ENCODE peak calls at places on chromosomes 6 and 20, in five cellular contexts. N is stomach; J is CD8-positive, alpha-beta memory T cell; D is adrenal gland; R is endodermal cell. T is an unnamed sample. For H3K4me1, the result is how much of the 10 kb centered on the place peaks cover.

GRCh38 chr20:10642859-10643559 is 30.8 kb downstream of the JAG1 start:
- DNase-seq in N (no peak), J (no peak), D (no peak), R (no peak), T (no peak)

GRCh38 chr20:62574612-62574993 is 67.7 kb upstream of the SLCO4A1 start:
- DNase-seq in N (no peak), J (no peak), D (no peak), R (no peak), T (no peak)

GRCh38 chr20:34058831-34059230 is 53.2 kb downstream of the EIF2S2 start:
- DNase-seq in N (no peak), J (no peak), D (no peak), R (no peak), T (no peak)

GRCh38 chr6:129701721-129702455 is 8.1 kb downstream of the ARHGAP18 start:
- DNase-seq in N (no peak), J (no peak), D (no peak), R (no peak), T (no peak)

GRCh38 chr6:104855507-104855906 is 4.2 kb downstream of the HACE1 start:
- DNase-seq in N (no peak), J (no peak), D (no peak), R (no peak), T (no peak)

GRCh38 chr6:17394192-17394611 is 807 bp downstream of the CAP2 start:
- DNase-seq in N (peak), J (no peak), D (peak), R (peak), T (no peak)

GRCh38 chr6:129901910-129902309 is 40.8 kb upstream of the TMEM244 start:
- DNase-seq in N (no peak), J (no peak), D (no peak), R (no peak), T (no peak)

GRCh38 chr20:32028647-32029372 is 18.6 kb downstream of the CCM2L start:
- DNase-seq in N (no peak), J (no peak), D (no peak), R (peak), T (no peak)

GRCh38 chr6:81166770-81167169 is 585.7 kb downstream of the TENT5A start:
- DNase-seq in N (no peak), J (no peak), D (no peak), R (no peak), T (no peak)

GRCh38 chr6:75842732-75843131 is 93.7 kb downstream of the MYO6 start:
- DNase-seq in N (no peak), J (no peak), D (no peak), R (no peak), T (no peak)

GRCh38 chr6:72939029-72939428 is 286.3 kb downstream of the KHDC1L start:
- DNase-seq in N (no peak), J (no peak), D (no peak), R (no peak), T (no peak)

GRCh38 chr20:47586648-47587306 is 85.1 kb downstream of the NCOA3 start:
- DNase-seq in N (no peak), J (no peak), D (no peak), R (no peak), T (no peak)

GRCh38 chr20:55360895-55361294 is 644.4 kb downstream of the CBLN4 start:
- DNase-seq in N (no peak), J (no peak), D (no peak), R (no peak), T (no peak)

GRCh38 chr6:105087571-105088211 is 92.1 kb downstream of the POPDC3 start:
- DNase-seq in N (peak), J (no peak), D (peak), R (no peak), T (no peak)

GRCh38 chr20:14580426-14581074 is 243.1 kb upstream of the FLRT3 start:
- DNase-seq in N (no peak), J (no peak), D (no peak), R (no peak), T (no peak)

GRCh38 chr20:11810316-11811130 is 107.2 kb upstream of the BTBD3 start:
- DNase-seq in N (no peak), J (no peak), D (no peak), R (no peak), T (no peak)

GRCh38 chr6:38776515-38776914 is 61.4 kb downstream of the DNAH8 start:
- DNase-seq in N (no peak), J (no peak), D (no peak), R (no peak), T (no peak)

GRCh38 chr6:157558049-157558448 is 177.1 kb downstream of the ZDHHC14 start:
- DNase-seq in N (no peak), J (no peak), D (no peak), R (peak), T (no peak)

GRCh38 chr20:44247676-44248419 is 740 bp downstream of the GDAP1L1 start:
- DNase-seq in N (no peak), J (no peak), D (peak), R (peak), T (no peak)

GRCh38 chr6:17494177-17494576 is 100.8 kb downstream of the CAP2 start:
- DNase-seq in N (no peak), J (no peak), D (no peak), R (no peak), T (no peak)

GRCh38 chr6:50847890-50848594 is 29.4 kb downstream of the TFAP2B start:
- DNase-seq in N (no peak), J (no peak), D (no peak), R (no peak), T (no peak)

DNA sequence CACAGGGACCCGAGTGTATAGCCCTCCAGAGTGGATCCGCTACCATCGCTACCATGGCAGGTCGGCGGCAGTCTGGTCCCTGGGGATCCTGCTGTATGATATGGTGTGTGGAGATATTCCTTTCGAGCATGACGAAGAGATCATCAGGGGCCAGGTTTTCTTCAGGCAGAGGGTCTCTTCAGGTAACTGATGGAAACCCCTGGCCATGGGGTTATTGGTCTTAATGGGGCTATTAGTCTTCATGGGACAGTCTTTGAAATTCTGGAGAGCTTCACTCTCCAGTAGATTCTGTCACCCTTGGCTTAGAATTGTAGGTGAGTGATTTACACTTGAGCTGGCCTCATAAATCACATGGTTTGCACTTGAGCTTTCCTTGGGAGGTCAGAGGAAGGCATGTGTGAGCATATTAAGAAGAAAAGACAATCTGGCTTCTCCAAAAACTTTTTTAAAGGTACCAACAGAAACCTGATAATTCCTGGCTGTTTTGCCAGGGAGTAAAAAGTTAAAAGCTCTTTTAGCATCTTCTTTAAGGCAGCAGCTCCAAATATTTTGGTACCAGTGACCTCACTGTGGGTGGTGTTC is 3.1 kb downstream of the PIM1 start:
- DNase-seq in N (no peak), J (no peak), D (no peak), R (no peak), T (no peak)
- H3K4me3 ChIP-seq in N (peak), J (peak), D (peak), R (peak), T (peak)

GRCh38 chr20:57260959-57261357 is 5.5 kb downstream of the BMP7 start:
- DNase-seq in N (no peak), J (no peak), D (no peak), R (no peak), T (no peak)
- H3K4me1 ChIP-seq in N (half or more), J (under half), D (under half), R (under half), T (under half)

GRCh38 chr20:3473324-3473723 is 2.5 kb downstream of the ATRN start:
- DNase-seq in N (no peak), J (no peak), D (no peak), R (no peak), T (peak)

GRCh38 chr20:3472105-3472504 is 1.3 kb downstream of the ATRN start:
- DNase-seq in N (no peak), J (no peak), D (no peak), R (no peak), T (no peak)

GRCh38 chr20:3471397-3472021 is 691 bp downstream of the ATRN start:
- DNase-seq in N (no peak), J (peak), D (no peak), R (no peak), T (no peak)

GRCh38 chr20:3470627-3471396 is at the start of gene ATRN:
- DNase-seq in N (peak), J (peak), D (peak), R (peak), T (peak)

GRCh38 chr20:3473944-3474343 is 3.1 kb downstream of the ATRN start:
- DNase-seq in N (no peak), J (no peak), D (no peak), R (no peak), T (no peak)
- H3K4me3 ChIP-seq in N (no peak), J (no peak), D (no peak), R (no peak), T (no peak)

GRCh38 chr20:49456646-49457045 is 25.8 kb downstream of the KCNB1 start:
- DNase-seq in N (no peak), J (no peak), D (no peak), R (no peak), T (no peak)
- H3K4me1 ChIP-seq in N (under half), J (under half), D (under half), R (under half), T (under half)

GRCh38 chr6:56539503-56540105 is 103.1 kb downstream of the DST start:
- DNase-seq in N (no peak), J (no peak), D (no peak), R (no peak), T (no peak)
- H3K4me3 ChIP-seq in N (peak), J (no peak), D (peak), R (peak), T (no peak)

GRCh38 chr6:108897371-108897770 is 49.1 kb downstream of the ARMC2 start:
- DNase-seq in N (peak), J (no peak), D (no peak), R (no peak), T (no peak)
- H3K4me1 ChIP-seq in N (under half), J (half or more), D (under half), R (under half), T (under half)